ENCODE peak calls at places on chromosomes 16 and 17, in nine cellular contexts. Q is gastrocnemius medialis, Y is heart right ventricle, Z is mucosa of descending colon, P is choroid plexus epithelial cell, B is BJ, W is right atrium auricular region, F is adrenal gland, O is lower leg skin. K is an unnamed sample.

GRCh38 chr16:88274847-88275246 is 107.9 kb upstream of the ZNF469 start:
- DNase-seq in Q (no peak), Y (no peak), Z (no peak), P (no peak), B (no peak), W (no peak), F (no peak), O (no peak), K (no peak)

GRCh38 chr17:83186226-83186625 is 106.8 kb downstream of the METRNL start:
- DNase-seq in Q (no peak), Y (no peak), Z (peak), P (no peak), B (no peak), W (peak), F (no peak), O (peak), K (no peak)

GRCh38 chr17:40422990-40423611 is 5.4 kb upstream of the TOP2A start:
- DNase-seq in Q (no peak), Y (no peak), Z (no peak), P (no peak), B (no peak), W (no peak), F (no peak), O (no peak), K (peak)

GRCh38 chr17:61338000-61338864 is 61.4 kb upstream of the TBX2 start:
- DNase-seq in Q (no peak), Y (no peak), Z (no peak), P (peak), B (peak), W (no peak), F (no peak), O (no peak), K (no peak)

GRCh38 chr16:84907575-84907974 is 87.8 kb downstream of the CRISPLD2 start:
- DNase-seq in Q (peak), Y (no peak), Z (no peak), P (peak), B (peak), W (peak), F (no peak), O (peak), K (no peak)

GRCh38 chr16:67296422-67296821 is 17.1 kb downstream of the PLEKHG4 start:
- DNase-seq in Q (no peak), Y (no peak), Z (no peak), P (peak), B (peak), W (no peak), F (no peak), O (no peak), K (no peak)

GRCh38 chr17:29135464-29135863 is 44.7 kb downstream of the MYO18A start:
- DNase-seq in Q (no peak), Y (no peak), Z (no peak), P (no peak), B (no peak), W (no peak), F (no peak), O (no peak), K (no peak)

GRCh38 chr16:66858740-66859396 is 14.7 kb downstream of the CA7 start:
- DNase-seq in Q (peak), Y (peak), Z (peak), P (no peak), B (peak), W (peak), F (peak), O (no peak), K (peak)

GRCh38 chr16:88376835-88377726 is 5.7 kb upstream of the ZNF469 start:
- DNase-seq in Q (no peak), Y (no peak), Z (peak), P (no peak), B (no peak), W (no peak), F (no peak), O (no peak), K (no peak)

GRCh38 chr17:3704931-3705717 is 9.2 kb upstream of the P2RX5 start:
- DNase-seq in Q (no peak), Y (no peak), Z (peak), P (no peak), B (no peak), W (no peak), F (no peak), O (no peak), K (no peak)

GRCh38 chr16:12703935-12704334 is 99.8 kb downstream of the CPPED1 start:
- DNase-seq in Q (no peak), Y (no peak), Z (no peak), P (no peak), B (peak), W (no peak), F (no peak), O (no peak), K (no peak)

GRCh38 chr17:57519199-57519598 is 225.9 kb downstream of the CCDC182 start:
- DNase-seq in Q (no peak), Y (no peak), Z (no peak), P (no peak), B (no peak), W (no peak), F (no peak), O (no peak), K (no peak)

GRCh38 chr17:1039119-1039507 is 42.2 kb downstream of the TIMM22 start:
- DNase-seq in Q (no peak), Y (no peak), Z (no peak), P (no peak), B (no peak), W (no peak), F (no peak), O (no peak), K (no peak)

GRCh38 chr17:19371259-19372003 is 6.9 kb upstream of the MAPK7 start:
- DNase-seq in Q (no peak), Y (no peak), Z (no peak), P (no peak), B (no peak), W (no peak), F (no peak), O (no peak), K (no peak)

GRCh38 chr17:17096438-17097178 is 54.4 kb downstream of the MPRIP start:
- DNase-seq in Q (peak), Y (no peak), Z (no peak), P (no peak), B (no peak), W (no peak), F (no peak), O (no peak), K (no peak)

GRCh38 chr17:10802487-10803284 is 1.2 kb downstream of the TMEM238L start:
- DNase-seq in Q (no peak), Y (no peak), Z (peak), P (no peak), B (no peak), W (no peak), F (no peak), O (no peak), K (no peak)

GRCh38 chr16:88875703-88876234 is 9.3 kb upstream of the PABPN1L start:
- DNase-seq in Q (no peak), Y (no peak), Z (no peak), P (no peak), B (no peak), W (no peak), F (no peak), O (no peak), K (no peak)

GRCh38 chr17:7110617-7111306 is 3.9 kb downstream of the ASGR2 start:
- DNase-seq in Q (no peak), Y (no peak), Z (no peak), P (no peak), B (no peak), W (no peak), F (no peak), O (no peak), K (no peak)

GRCh38 chr17:15930426-15930825 is 14.5 kb upstream of the ADORA2B start:
- DNase-seq in Q (no peak), Y (no peak), Z (no peak), P (no peak), B (no peak), W (no peak), F (no peak), O (no peak), K (no peak)

DNA sequence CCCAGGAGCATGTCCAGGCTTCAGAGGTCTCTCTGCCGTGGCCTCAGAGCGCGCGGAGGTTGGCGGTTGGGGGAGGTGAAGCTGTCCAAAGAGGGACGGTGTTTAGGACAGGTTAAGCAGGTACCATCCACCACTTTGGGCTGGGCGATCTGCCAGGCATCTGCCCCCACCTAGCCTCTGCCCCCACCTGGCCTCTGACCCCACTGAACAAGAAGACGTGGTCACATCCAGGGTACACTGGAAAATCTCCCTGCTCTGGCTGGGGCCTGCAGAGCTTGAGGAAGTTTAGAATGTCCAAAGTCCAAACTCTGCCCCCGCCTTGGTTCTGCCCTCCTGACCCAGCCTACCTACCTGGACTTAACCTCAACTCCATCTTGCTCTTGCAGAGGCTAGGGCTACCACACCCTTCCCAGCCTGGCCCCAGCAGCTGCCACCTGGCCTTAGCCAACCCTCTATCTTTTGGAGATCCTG is 1.6 kb downstream of the ITGA3 start:
- DNase-seq in Q (no peak), Y (no peak), Z (peak), P (no peak), B (no peak), W (no peak), F (no peak), O (no peak), K (no peak)
- H3K4me3 ChIP-seq in Q (no peak), Y (peak), Z (peak), P (peak), B (peak), W (peak), F (no peak), O (no peak), K (no peak)

GRCh38 chr17:27343294-27343693 is 49.4 kb downstream of the WSB1 start:
- DNase-seq in Q (no peak), Y (no peak), Z (no peak), P (no peak), B (no peak), W (no peak), F (no peak), O (no peak), K (no peak)
- TF ChIP-seq CTCF in Q (no peak), Y (no peak), Z (no peak), P (no peak), B (no peak), W (no peak), F (no peak), O (no peak), K (no peak)

GRCh38 chr16:47533744-47534292 is 72.7 kb downstream of the PHKB start:
- DNase-seq in Q (no peak), Y (no peak), Z (no peak), P (no peak), B (no peak), W (no peak), F (no peak), O (no peak), K (no peak)

DNA sequence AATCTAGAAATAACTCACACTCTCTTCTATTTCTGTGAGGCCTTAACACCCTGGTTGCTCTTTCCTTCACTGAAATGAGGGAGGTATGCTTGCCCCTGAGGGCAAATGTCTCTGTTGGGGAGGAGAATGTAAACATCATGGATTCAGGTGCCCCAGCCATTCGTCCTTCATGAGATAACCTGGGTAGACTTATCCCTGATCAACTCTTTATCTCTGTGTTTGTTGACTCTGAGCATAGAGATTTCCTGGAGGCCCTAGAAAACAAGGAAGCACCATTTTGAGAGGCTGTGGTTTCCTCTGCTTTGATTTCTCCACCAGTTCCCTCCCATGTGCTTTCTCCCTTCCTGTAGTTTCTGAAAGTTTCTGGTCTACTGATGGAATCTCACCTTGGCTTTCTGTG is 77.3 kb downstream of the PHKB start:
- DNase-seq in Q (no peak), Y (no peak), Z (no peak), P (no peak), B (no peak), W (no peak), F (no peak), O (no peak), K (no peak)
- H3K4me3 ChIP-seq in Q (no peak), Y (no peak), Z (no peak), P (no peak), B (no peak), W (no peak), F (no peak), O (no peak), K (no peak)

GRCh38 chr16:83717308-83717707 is 90.5 kb upstream of the HSBP1 start:
- DNase-seq in Q (no peak), Y (no peak), Z (no peak), P (peak), B (no peak), W (no peak), F (no peak), O (no peak), K (no peak)
- TF ChIP-seq CTCF in Q (no peak), Y (no peak), Z (no peak), P (peak), B (no peak), W (no peak), F (no peak), O (no peak), K (no peak)

GRCh38 chr16:3087243-3087791 is 11.8 kb downstream of the ZSCAN10 start:
- DNase-seq in Q (no peak), Y (peak), Z (no peak), P (no peak), B (no peak), W (no peak), F (peak), O (no peak), K (no peak)

GRCh38 chr16:3085868-3086595 is 13.1 kb downstream of the ZSCAN10 start:
- DNase-seq in Q (no peak), Y (no peak), Z (peak), P (no peak), B (no peak), W (no peak), F (no peak), O (no peak), K (no peak)

GRCh38 chr16:3084969-3085670 is 14.0 kb downstream of the ZSCAN10 start:
- DNase-seq in Q (no peak), Y (no peak), Z (no peak), P (no peak), B (no peak), W (no peak), F (no peak), O (no peak), K (no peak)

GRCh38 chr16:3087836-3088235 is 11.3 kb downstream of the ZSCAN10 start:
- DNase-seq in Q (no peak), Y (peak), Z (peak), P (no peak), B (no peak), W (no peak), F (no peak), O (no peak), K (no peak)

GRCh38 chr16:3086596-3087242 is 12.4 kb downstream of the ZSCAN10 start:
- DNase-seq in Q (no peak), Y (peak), Z (peak), P (no peak), B (no peak), W (no peak), F (no peak), O (no peak), K (no peak)
- H3K4me3 ChIP-seq in Q (peak), Y (peak), Z (no peak), P (no peak), B (no peak), W (peak), F (no peak), O (peak), K (no peak)